ENCODE peak calls at places on chromosomes 5 and 9, in four cellular contexts. One of them, this sample, is unnamed.

GRCh38 chr9:105355810-105356209 is 92.0 kb upstream of the FSD1L start:
- DNase-seq in AG10803: no peak
- DNase-seq in mammary epithelial cell: peak
- DNase-seq in HCT116: no peak
- DNase-seq in this sample: peak

GRCh38 chr9:116124472-116125040 is 29.0 kb upstream of the PAPPA start:
- DNase-seq in AG10803: peak
- DNase-seq in mammary epithelial cell: peak
- DNase-seq in HCT116: no peak
- DNase-seq in this sample: peak

GRCh38 chr5:32709789-32710334 is 1.3 kb upstream of the NPR3 start:
- DNase-seq in AG10803: peak
- DNase-seq in mammary epithelial cell: peak
- DNase-seq in HCT116: peak
- DNase-seq in this sample: peak

GRCh38 chr5:685262-686171 is 7.6 kb downstream of the TPPP start:
- DNase-seq in AG10803: no peak
- DNase-seq in mammary epithelial cell: no peak
- DNase-seq in HCT116: no peak
- DNase-seq in this sample: no peak

GRCh38 chr5:78133423-78133822 is 161.1 kb downstream of the AP3B1 start:
- DNase-seq in AG10803: no peak
- DNase-seq in mammary epithelial cell: no peak
- DNase-seq in HCT116: no peak
- DNase-seq in this sample: no peak

GRCh38 chr5:82754759-82755158 is 322.4 kb downstream of the TMEM167A start:
- DNase-seq in AG10803: no peak
- DNase-seq in mammary epithelial cell: no peak
- DNase-seq in HCT116: no peak
- DNase-seq in this sample: no peak

GRCh38 chr5:141742866-141743651 is 61.0 kb upstream of the ARAP3 start:
- DNase-seq in AG10803: peak
- DNase-seq in mammary epithelial cell: peak
- DNase-seq in HCT116: no peak
- DNase-seq in this sample: peak

GRCh38 chr5:40755407-40756365 is at the start of gene TTC33:
- DNase-seq in AG10803: peak
- DNase-seq in mammary epithelial cell: peak
- DNase-seq in HCT116: peak
- DNase-seq in this sample: peak

GRCh38 chr9:81689343-81690175 is at the start of gene TLE1:
- DNase-seq in AG10803: peak
- DNase-seq in mammary epithelial cell: peak
- DNase-seq in HCT116: peak
- DNase-seq in this sample: peak

GRCh38 chr9:79165006-79165405 is 406.8 kb upstream of the TLE4 start:
- DNase-seq in AG10803: peak
- DNase-seq in mammary epithelial cell: peak
- DNase-seq in HCT116: no peak
- DNase-seq in this sample: peak

GRCh38 chr9:121133104-121133816 is 58.5 kb downstream of the CNTRL start:
- DNase-seq in AG10803: no peak
- DNase-seq in mammary epithelial cell: peak
- DNase-seq in HCT116: no peak
- DNase-seq in this sample: peak

GRCh38 chr9:35604578-35605335 is at the start of gene TESK1:
- DNase-seq in AG10803: peak
- DNase-seq in mammary epithelial cell: peak
- DNase-seq in HCT116: peak
- DNase-seq in this sample: peak

GRCh38 chr5:135442387-135443256 is 4.5 kb downstream of the DCANP1 start:
- DNase-seq in AG10803: no peak
- DNase-seq in mammary epithelial cell: no peak
- DNase-seq in HCT116: no peak
- DNase-seq in this sample: no peak

GRCh38 chr9:120532891-120533290 is 47.1 kb downstream of the CDK5RAP2 start:
- DNase-seq in AG10803: no peak
- DNase-seq in mammary epithelial cell: no peak
- DNase-seq in HCT116: no peak
- DNase-seq in this sample: peak

GRCh38 chr5:144237851-144238250 is 67.2 kb downstream of the KCTD16 start:
- DNase-seq in AG10803: peak
- DNase-seq in mammary epithelial cell: no peak
- DNase-seq in HCT116: no peak
- DNase-seq in this sample: no peak

GRCh38 chr9:123997665-123998277 is 13.8 kb upstream of the LHX2 start:
- DNase-seq in AG10803: no peak
- DNase-seq in mammary epithelial cell: peak
- DNase-seq in HCT116: no peak
- DNase-seq in this sample: peak

GRCh38 chr9:135758870-135759269 is 56.9 kb downstream of the KCNT1 start:
- DNase-seq in AG10803: no peak
- DNase-seq in mammary epithelial cell: no peak
- DNase-seq in HCT116: no peak
- DNase-seq in this sample: no peak

GRCh38 chr5:773517-774264 is 10.8 kb downstream of the ZDHHC11B start:
- DNase-seq in AG10803: no peak
- DNase-seq in mammary epithelial cell: no peak
- DNase-seq in HCT116: no peak
- DNase-seq in this sample: no peak

GRCh38 chr5:143476601-143477211 is 73.2 kb upstream of the NR3C1 start:
- DNase-seq in AG10803: no peak
- DNase-seq in mammary epithelial cell: no peak
- DNase-seq in HCT116: no peak
- DNase-seq in this sample: no peak

GRCh38 chr9:36566813-36567217 is 5.9 kb upstream of the MELK start:
- DNase-seq in AG10803: peak
- DNase-seq in mammary epithelial cell: peak
- DNase-seq in HCT116: no peak
- DNase-seq in this sample: peak

GRCh38 chr5:150141544-150142188 is 14.0 kb downstream of the PDGFRB start:
- DNase-seq in AG10803: peak
- DNase-seq in mammary epithelial cell: no peak
- DNase-seq in HCT116: no peak
- DNase-seq in this sample: no peak

GRCh38 chr9:116447914-116448313 is 239.2 kb upstream of the TRIM32 start:
- DNase-seq in AG10803: peak
- DNase-seq in mammary epithelial cell: no peak
- DNase-seq in HCT116: no peak
- DNase-seq in this sample: no peak

GRCh38 chr5:39138892-39139291 is 64.7 kb upstream of the RICTOR start:
- DNase-seq in AG10803: peak
- DNase-seq in mammary epithelial cell: peak
- DNase-seq in HCT116: no peak
- DNase-seq in this sample: peak

GRCh38 chr5:19018822-19019221 is 969.2 kb downstream of the CDH18 start:
- DNase-seq in AG10803: no peak
- DNase-seq in mammary epithelial cell: no peak
- DNase-seq in HCT116: no peak
- DNase-seq in this sample: peak

GRCh38 chr9:129482521-129483466 is 138.1 kb downstream of the C9orf50 start:
- DNase-seq in AG10803: peak
- DNase-seq in mammary epithelial cell: peak
- DNase-seq in HCT116: no peak
- DNase-seq in this sample: peak

GRCh38 chr9:109940536-109940935 is 160.5 kb downstream of the PALM2AKAP2 start:
- DNase-seq in AG10803: peak
- DNase-seq in mammary epithelial cell: no peak
- DNase-seq in HCT116: no peak
- DNase-seq in this sample: no peak

GRCh38 chr9:137178201-137178938 is 6.5 kb upstream of the TMEM210 start:
- DNase-seq in AG10803: no peak
- DNase-seq in mammary epithelial cell: no peak
- DNase-seq in HCT116: no peak
- DNase-seq in this sample: no peak

GRCh38 chr5:154627711-154628678 is 127.2 kb upstream of the LARP1 start:
- DNase-seq in AG10803: peak
- DNase-seq in mammary epithelial cell: peak
- DNase-seq in HCT116: no peak
- DNase-seq in this sample: peak

DNA sequence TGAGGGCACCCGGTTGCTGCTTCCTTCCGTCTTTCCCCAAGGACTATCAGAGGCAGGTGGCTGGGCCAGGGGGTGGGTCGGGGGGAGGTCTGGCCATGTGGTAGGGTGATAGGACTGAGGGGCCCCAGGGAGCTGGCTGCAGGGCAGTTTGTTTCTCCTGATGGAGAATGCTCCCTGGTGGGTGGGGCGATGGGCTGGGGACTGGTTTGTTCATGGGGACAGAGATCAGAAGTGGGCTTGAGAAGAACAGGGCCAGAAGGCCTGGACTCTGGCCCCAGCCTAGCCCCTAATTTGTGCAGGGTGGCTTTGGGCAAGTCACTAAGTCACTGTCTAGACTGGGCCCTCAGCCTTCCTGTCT is 117.4 kb downstream of the RGS3 start:
- DNase-seq in AG10803: no peak
- DNase-seq in mammary epithelial cell: no peak
- DNase-seq in HCT116: no peak
- DNase-seq in this sample: no peak
- TF ChIP-seq CTCF in AG10803: no peak
- TF ChIP-seq CTCF in mammary epithelial cell: no peak
- TF ChIP-seq CTCF in HCT116: no peak
- TF ChIP-seq CTCF in this sample: no peak

DNA sequence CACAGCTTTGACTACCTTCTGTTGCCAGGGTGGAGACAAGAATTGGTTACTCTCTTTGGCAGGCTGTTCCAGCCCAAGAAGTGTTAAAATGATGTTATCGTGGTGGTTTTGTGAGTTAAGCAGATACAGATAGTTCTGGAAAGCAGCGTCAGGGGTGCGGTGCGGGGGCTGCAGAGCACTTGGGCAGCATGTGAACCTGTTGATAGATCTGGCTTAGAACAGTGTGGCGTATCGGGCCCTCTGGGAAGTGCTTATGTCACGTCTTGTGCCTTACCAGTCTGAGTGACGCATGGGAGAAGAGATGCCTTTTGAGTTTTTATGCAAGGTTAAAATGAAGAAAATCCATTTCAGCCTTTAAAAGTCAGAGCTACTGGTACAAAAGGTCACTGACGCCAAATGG is 152.5 kb downstream of the PRKACG start:
- DNase-seq in AG10803: no peak
- DNase-seq in mammary epithelial cell: no peak
- DNase-seq in HCT116: no peak
- DNase-seq in this sample: no peak
- TF ChIP-seq CTCF in AG10803: no peak
- TF ChIP-seq CTCF in mammary epithelial cell: no peak
- TF ChIP-seq CTCF in HCT116: no peak
- TF ChIP-seq CTCF in this sample: no peak

GRCh38 chr9:95333426-95333825 is 15.9 kb upstream of the FANCC start:
- DNase-seq in AG10803: peak
- DNase-seq in mammary epithelial cell: no peak
- DNase-seq in HCT116: no peak
- DNase-seq in this sample: no peak

GRCh38 chr9:95341262-95342011 is 23.9 kb upstream of the FANCC start:
- DNase-seq in AG10803: peak
- DNase-seq in mammary epithelial cell: peak
- DNase-seq in HCT116: no peak
- DNase-seq in this sample: peak

GRCh38 chr9:95338243-95338642 is 20.7 kb upstream of the FANCC start:
- DNase-seq in AG10803: no peak
- DNase-seq in mammary epithelial cell: no peak
- DNase-seq in HCT116: no peak
- DNase-seq in this sample: no peak

GRCh38 chr9:95332860-95333259 is 15.4 kb upstream of the FANCC start:
- DNase-seq in AG10803: no peak
- DNase-seq in mammary epithelial cell: no peak
- DNase-seq in HCT116: no peak
- DNase-seq in this sample: no peak

GRCh38 chr9:95336281-95336680 is 18.8 kb upstream of the FANCC start:
- DNase-seq in AG10803: no peak
- DNase-seq in mammary epithelial cell: no peak
- DNase-seq in HCT116: no peak
- DNase-seq in this sample: no peak
- TF ChIP-seq CTCF in AG10803: peak
- TF ChIP-seq CTCF in mammary epithelial cell: peak
- TF ChIP-seq CTCF in HCT116: peak
- TF ChIP-seq CTCF in this sample: no peak

GRCh38 chr5:23352437-23352836 is 155.0 kb upstream of the PRDM9 start:
- DNase-seq in AG10803: no peak
- DNase-seq in mammary epithelial cell: peak
- DNase-seq in HCT116: no peak
- DNase-seq in this sample: peak
- TF ChIP-seq CTCF in AG10803: no peak
- TF ChIP-seq CTCF in mammary epithelial cell: peak
- TF ChIP-seq CTCF in HCT116: no peak
- TF ChIP-seq CTCF in this sample: peak

GRCh38 chr9:92986175-92987110 is 39.1 kb downstream of the FGD3 start:
- DNase-seq in AG10803: peak
- DNase-seq in mammary epithelial cell: no peak
- DNase-seq in HCT116: no peak
- DNase-seq in this sample: no peak
- TF ChIP-seq CTCF in AG10803: peak
- TF ChIP-seq CTCF in mammary epithelial cell: peak
- TF ChIP-seq CTCF in HCT116: no peak
- TF ChIP-seq CTCF in this sample: peak

DNA sequence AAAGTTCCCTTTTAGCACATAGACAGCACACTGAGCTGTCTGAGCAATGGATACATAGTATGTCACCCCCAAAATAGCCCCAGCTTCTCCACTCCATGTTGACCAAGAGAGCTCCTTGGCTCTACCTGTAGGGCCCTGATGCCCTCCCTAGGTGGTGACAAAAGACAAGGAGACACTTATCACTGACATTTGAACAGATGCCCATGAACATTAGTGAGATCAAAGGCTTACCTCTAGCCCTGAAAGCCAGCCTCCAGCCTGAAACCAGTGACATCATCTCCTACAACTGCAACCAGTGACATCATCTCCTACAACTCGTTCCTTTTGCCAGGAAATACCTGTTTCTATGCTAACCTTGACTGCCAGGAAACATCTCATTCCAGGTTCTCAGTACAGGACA is 122.7 kb downstream of the FSTL4 start:
- DNase-seq in AG10803: no peak
- DNase-seq in mammary epithelial cell: peak
- DNase-seq in HCT116: peak
- DNase-seq in this sample: peak
- TF ChIP-seq CTCF in AG10803: no peak
- TF ChIP-seq CTCF in mammary epithelial cell: no peak
- TF ChIP-seq CTCF in HCT116: peak
- TF ChIP-seq CTCF in this sample: peak

GRCh38 chr9:93336720-93337119 is 114.8 kb upstream of the FAM120A start:
- DNase-seq in AG10803: no peak
- DNase-seq in mammary epithelial cell: no peak
- DNase-seq in HCT116: no peak
- DNase-seq in this sample: no peak
- TF ChIP-seq CTCF in AG10803: no peak
- TF ChIP-seq CTCF in mammary epithelial cell: no peak
- TF ChIP-seq CTCF in HCT116: no peak
- TF ChIP-seq CTCF in this sample: no peak

This sample was measured in epithelial cell of esophagus.